ENCODE peak calls at places on chromosomes 5 and 9, in five cellular contexts. A, S, O, V and F are unnamed samples.

GRCh38 chr5:141878186-141878770 is at the start of gene PCDH1:
- DNase-seq in V (no peak), O (peak), S (peak), A (peak), F (no peak)

GRCh38 chr9:113694912-113695900 is 180.9 kb upstream of the ZNF618 start:
- DNase-seq in O (peak), A (no peak), S (no peak), V (no peak), F (no peak)

GRCh38 chr5:153974131-153974812 is 64.4 kb downstream of the FAM114A2 start:
- DNase-seq in O (peak), V (no peak), S (no peak), A (peak), F (peak)

GRCh38 chr9:121369595-121370265 is at the start of gene STOM:
- DNase-seq in V (peak), A (peak), O (peak), S (peak), F (peak)

GRCh38 chr5:172801184-172801671 is 30.2 kb upstream of the DUSP1 start:
- DNase-seq in O (peak), S (no peak), V (no peak), A (peak), F (peak)

GRCh38 chr9:99040911-99041582 is 63.9 kb upstream of the TGFBR1 start:
- DNase-seq in S (no peak), V (no peak), A (peak), O (peak), F (peak)

GRCh38 chr9:20220286-20220685 is 402.0 kb downstream of the MLLT3 start:
- DNase-seq in S (no peak), V (no peak), O (no peak), A (no peak), F (no peak)

GRCh38 chr9:38392235-38393127 is at the start of gene ALDH1B1:
- DNase-seq in O (peak), V (peak), S (peak), A (peak), F (peak)

GRCh38 chr5:67249590-67249895 is 52.9 kb upstream of the CD180 start:
- DNase-seq in A (no peak), S (no peak), V (no peak), O (no peak), F (peak)

GRCh38 chr9:26746357-26747072 is 146.1 kb downstream of the CAAP1 start:
- DNase-seq in A (no peak), O (peak), V (no peak), S (no peak), F (peak)

GRCh38 chr5:170293273-170293672 is 4.3 kb downstream of the LCP2 start:
- DNase-seq in O (no peak), S (no peak), A (no peak), V (peak), F (no peak)

GRCh38 chr5:112013660-112014059 is 256.7 kb upstream of the NREP start:
- DNase-seq in S (no peak), O (no peak), V (no peak), A (no peak), F (no peak)

GRCh38 chr5:150781706-150782614 is 3.4 kb downstream of the SMIM3 start:
- DNase-seq in O (peak), A (peak), V (no peak), S (no peak), F (peak)

GRCh38 chr9:70987986-70988385 is 133.4 kb downstream of the TRPM3 start:
- DNase-seq in O (no peak), V (no peak), A (peak), S (no peak), F (peak)

GRCh38 chr9:17462869-17463464 is 115.9 kb upstream of the SH3GL2 start:
- DNase-seq in V (no peak), A (peak), O (peak), S (no peak), F (peak)

GRCh38 chr5:759781-760362 is 24.7 kb downstream of the ZDHHC11B start:
- DNase-seq in O (no peak), V (no peak), A (no peak), S (no peak), F (no peak)

GRCh38 chr5:180084638-180085561 is 13.3 kb upstream of the RNF130 start:
- DNase-seq in O (peak), A (no peak), V (peak), S (peak), F (no peak)

GRCh38 chr9:34988218-34989055 is 1.1 kb upstream of the DNAJB5 start:
- DNase-seq in V (peak), S (no peak), O (no peak), A (no peak), F (no peak)

GRCh38 chr5:33611882-33612281 is 171.1 kb downstream of the TARS1 start:
- DNase-seq in A (peak), V (no peak), S (no peak), O (peak), F (peak)

GRCh38 chr9:19975499-19975898 is 186.7 kb upstream of the SLC24A2 start:
- DNase-seq in V (no peak), S (no peak), A (no peak), O (peak), F (peak)

DNA sequence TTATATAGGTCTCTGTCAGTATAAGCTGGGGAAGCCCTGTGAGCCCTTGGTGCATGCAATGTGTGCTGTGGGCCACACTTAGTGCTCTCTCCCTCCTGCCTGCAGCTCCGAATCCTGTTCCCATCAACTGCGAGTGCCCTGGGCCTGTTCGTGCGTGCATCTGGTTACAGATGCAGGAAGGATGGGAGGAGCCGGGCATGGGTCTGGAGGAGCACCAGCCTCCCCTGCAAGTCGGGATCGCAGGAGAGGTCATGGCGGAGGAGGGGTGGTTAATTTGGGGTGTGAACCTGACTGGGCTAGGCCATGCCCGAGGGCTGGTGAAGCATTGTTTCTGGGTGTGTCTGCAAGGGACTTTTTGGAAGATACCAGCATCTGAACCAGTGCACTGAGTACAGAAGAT is 274.6 kb upstream of the IRX4 start:
- DNase-seq in V (no peak), A (no peak), O (no peak), S (no peak), F (no peak)
- TF ChIP-seq CTCF in V (no peak), A (no peak), O (no peak), S (no peak), F (no peak)

DNA sequence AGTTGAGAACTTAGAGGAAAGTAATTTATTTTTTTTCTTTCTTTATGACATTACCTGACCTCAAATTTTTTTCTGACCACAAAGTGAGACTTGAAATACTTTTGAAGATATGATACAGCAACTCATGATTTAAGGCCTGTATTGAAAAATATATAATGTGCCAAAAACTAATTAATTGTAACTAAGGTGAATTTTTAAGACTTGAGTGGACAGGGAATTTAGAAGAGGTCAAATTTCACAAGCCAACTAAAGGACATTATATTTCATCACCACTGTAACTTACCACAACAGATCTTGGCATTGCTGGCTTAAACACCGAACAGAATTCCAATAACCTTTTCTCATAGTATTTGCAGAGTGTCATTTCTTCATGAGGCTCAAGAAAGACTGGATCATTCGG is 1.8 kb downstream of the CCNH start:
- DNase-seq in A (peak), S (no peak), V (no peak), O (peak), F (peak)
- H3K4me3 ChIP-seq in A (peak), S (peak), V (no peak), O (peak), F (peak)

DNA sequence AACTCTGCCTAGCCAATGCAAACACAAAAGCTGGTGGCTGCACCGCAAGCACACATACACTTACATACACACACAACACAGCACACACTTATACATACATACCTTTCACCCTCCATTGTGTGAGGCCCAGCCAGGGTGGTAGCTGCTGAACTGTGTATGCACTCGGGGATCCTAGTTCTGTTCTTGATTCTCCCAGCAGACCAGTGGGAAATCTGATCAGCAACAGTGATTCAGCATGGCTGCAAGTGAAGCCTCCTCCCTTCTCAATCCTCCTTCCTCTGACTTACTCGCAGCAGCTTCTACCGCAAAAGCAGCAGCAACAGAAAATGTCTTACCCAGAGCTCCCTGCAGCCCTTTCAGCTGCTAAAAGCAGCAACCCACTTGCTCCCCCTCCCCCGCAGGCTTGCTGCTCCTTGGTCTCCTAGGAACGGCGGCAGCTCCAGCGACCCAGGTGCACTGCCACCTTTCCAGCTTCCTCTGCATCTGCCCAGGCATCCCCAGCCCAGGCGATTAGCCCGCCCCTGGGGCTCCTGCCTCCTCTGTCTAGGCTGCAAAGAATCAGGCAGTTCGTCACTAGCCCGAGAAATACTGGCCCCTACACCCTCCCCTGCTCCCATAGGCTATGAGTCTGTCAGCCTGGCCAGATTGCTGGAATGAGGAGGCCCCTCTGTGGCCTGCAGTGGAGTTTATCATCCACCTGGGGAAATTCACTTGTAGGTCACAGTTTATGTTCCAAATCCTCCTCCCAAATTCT is at the start of gene KLHL3:
- DNase-seq in S (peak), V (peak), O (peak), A (peak), F (peak)
- TF ChIP-seq CTCF in S (no peak), V (no peak), O (peak), A (peak), F (no peak)

GRCh38 chr5:148829248-148829594 is 2.8 kb downstream of the ADRB2 start:
- DNase-seq in S (no peak), V (no peak), A (no peak), O (no peak), F (no peak)
- H3K4me3 ChIP-seq in S (peak), V (peak), A (no peak), O (peak), F (no peak)

GRCh38 chr9:1100945-1101344 is 50.8 kb downstream of the DMRT2 start:
- DNase-seq in O (peak), A (peak), S (no peak), V (no peak), F (peak)
- TF ChIP-seq CTCF in O (peak), A (peak), S (no peak), V (peak), F (peak)

DNA sequence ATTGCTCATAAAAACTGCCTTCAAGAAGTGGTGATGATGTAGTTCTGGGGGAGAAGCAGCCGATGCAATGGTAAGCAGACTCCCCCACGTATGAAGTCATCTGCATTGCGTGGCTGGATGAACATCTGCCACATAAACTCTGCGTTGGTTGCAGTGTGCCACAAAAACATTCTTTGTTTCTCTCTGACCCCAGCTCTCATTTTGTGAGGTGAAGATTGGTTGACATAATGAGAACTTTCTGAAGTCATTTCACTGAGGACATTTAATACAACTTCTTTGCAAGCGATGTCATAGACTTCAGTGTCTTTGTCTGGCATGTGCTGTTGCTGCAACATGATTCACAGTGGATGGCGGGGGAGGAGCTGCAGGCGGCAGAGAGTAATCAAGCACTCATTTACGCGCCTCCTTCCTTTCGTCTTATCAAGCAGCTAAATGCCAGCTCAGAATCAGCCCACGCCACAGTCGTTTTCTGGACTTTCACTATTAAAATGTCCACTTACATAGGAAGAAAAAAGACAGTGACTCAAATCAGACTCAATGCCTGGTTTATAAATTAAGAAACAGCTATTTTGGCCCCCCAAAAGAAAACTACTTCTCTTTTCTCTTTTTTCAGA is 91.5 kb upstream of the NFIL3 start:
- DNase-seq in A (peak), V (no peak), O (peak), S (no peak), F (peak)
- H3K4me3 ChIP-seq in A (peak), V (no peak), O (no peak), S (no peak), F (peak)